ENCODE peak calls at places on chromosomes 5 and 9, in nine cellular contexts. K is mesenchymal stem cell, D is PC-9, A is neuronal stem cell, N is mammary epithelial cell, E is fibroblast of lung, H is OCI-LY7, T is HepG2, F is GM23248. P is an unnamed sample.

GRCh38 chr5:25707093-25707492 is 1062.3 kb upstream of the CDH10 start:
- DNase-seq in K (no peak), D (no peak), A (no peak), N (no peak), E (no peak), H (no peak), T (no peak), F (no peak), P (no peak)

GRCh38 chr5:179263391-179264052 is 81.7 kb downstream of the ADAMTS2 start:
- DNase-seq in K (no peak), D (no peak), A (no peak), N (no peak), E (no peak), H (no peak), T (no peak), F (no peak), P (peak; percentile 81)

GRCh38 chr9:35907732-35908483 is 1.4 kb upstream of the SPAAR start:
- DNase-seq in K (peak; percentile 93), D (peak; percentile 81), A (peak; percentile 50), N (peak; percentile 74), E (peak; percentile 96), H (no peak), T (peak; percentile 62), F (peak; percentile 87), P (peak; percentile 96)

GRCh38 chr9:91589101-91589553 is 165.5 kb upstream of the NFIL3 start:
- DNase-seq in K (peak; percentile 30), D (no peak), A (no peak), N (peak; percentile 13), E (peak; percentile 90), H (no peak), T (no peak), F (peak; percentile 55), P (peak; percentile 46)

GRCh38 chr9:73116030-73116429 is 35.6 kb upstream of the ANXA1 start:
- DNase-seq in K (peak; percentile 75), D (no peak), A (no peak), N (peak; percentile 90), E (peak; percentile 84), H (no peak), T (no peak), F (peak; percentile 84), P (peak; percentile 61)

GRCh38 chr5:83724001-83724400 is 3.3 kb upstream of the HAPLN1 start:
- DNase-seq in K (no peak), D (no peak), A (no peak), N (no peak), E (no peak), H (no peak), T (peak; percentile 51), F (no peak), P (no peak)

GRCh38 chr9:85715587-85715986 is 26.2 kb downstream of the AGTPBP1 start:
- DNase-seq in K (no peak), D (no peak), A (no peak), N (no peak), E (no peak), H (no peak), T (no peak), F (no peak), P (no peak)

GRCh38 chr5:179599566-179599965 is 23.9 kb downstream of the HNRNPH1 start:
- DNase-seq in K (no peak), D (no peak), A (no peak), N (no peak), E (no peak), H (no peak), T (no peak), F (no peak), P (no peak)

GRCh38 chr5:68548959-68549676 is 333.6 kb downstream of the PIK3R1 start:
- DNase-seq in K (peak; percentile 89), D (peak; percentile 95), A (no peak), N (peak; percentile 76), E (peak; percentile 82), H (no peak), T (peak; percentile 8), F (peak; percentile 39), P (peak; percentile 6)

GRCh38 chr5:73764586-73764985 is 138.6 kb downstream of the ARHGEF28 start:
- DNase-seq in K (peak; percentile 85), D (peak; percentile 86), A (no peak), N (peak; percentile 68), E (peak; percentile 36), H (no peak), T (peak; percentile 78), F (peak; percentile 55), P (peak; percentile 78)

DNA sequence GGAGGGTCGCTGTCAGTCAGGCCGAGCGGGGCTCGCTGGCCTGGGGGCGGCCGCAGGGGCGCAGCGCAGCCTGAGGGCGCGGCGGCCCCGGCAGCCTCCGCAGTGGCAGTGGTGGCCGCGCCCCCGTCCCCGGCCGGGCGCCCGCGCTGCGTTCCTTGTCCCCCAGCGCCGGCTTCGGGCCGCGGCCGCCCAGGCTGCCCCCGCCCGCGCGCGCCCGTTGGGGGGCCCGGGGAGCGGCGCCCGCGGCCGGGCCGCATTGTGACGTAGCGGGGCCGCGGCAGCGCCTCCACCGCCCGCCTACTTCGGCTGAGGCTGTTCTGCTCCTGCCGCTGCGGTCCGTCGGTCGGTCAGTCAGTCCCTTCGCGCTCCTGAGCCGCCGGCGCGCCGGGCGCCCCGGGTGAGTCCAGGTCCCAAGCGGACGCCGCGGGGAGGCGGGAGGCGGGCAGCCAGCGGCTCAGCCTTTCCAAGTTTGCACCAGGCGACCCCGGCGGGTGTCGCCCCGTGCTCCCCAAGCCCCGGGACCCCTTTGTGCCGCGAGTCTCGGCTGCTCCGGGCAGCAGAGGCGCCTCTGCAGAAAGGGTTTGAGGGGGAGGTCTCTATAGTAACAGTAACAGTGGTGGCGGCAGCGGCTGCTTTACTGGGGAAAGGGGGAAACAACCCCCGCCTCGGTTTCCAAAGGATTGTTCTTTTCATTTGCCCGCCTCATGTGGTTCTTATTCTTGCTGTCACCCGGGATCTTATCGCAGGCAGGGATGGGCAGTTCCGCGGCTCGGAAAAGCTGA is at the start of gene SNCAIP:
- DNase-seq in K (peak; percentile 59), D (no peak), A (peak; percentile 59), N (peak; percentile 21), E (peak; percentile 41), H (no peak), T (no peak), F (peak; percentile 79), P (peak; percentile 89)
- H3K27ac ChIP-seq in K (no peak within 1 kb of the TSS), D (no peak within 1 kb of the TSS), A (no peak within 1 kb of the TSS), N (no peak within 1 kb of the TSS), E (peak within 1 kb of the TSS; percentile 3), H (no peak within 1 kb of the TSS), T (no peak within 1 kb of the TSS), F (peak within 1 kb of the TSS; percentile 49), P (peak within 1 kb of the TSS; percentile 50)

GRCh38 chr9:89213481-89213880 is 34.9 kb upstream of the SHC3 start:
- DNase-seq in K (no peak), D (no peak), A (no peak), N (no peak), E (no peak), H (no peak), T (no peak), F (no peak), P (no peak)
- H3K4me2 ChIP-seq in K (no peak overlapping the region), D (no peak overlapping the region), A (no peak overlapping the region), N (no peak overlapping the region), E (no peak overlapping the region), H (no peak overlapping the region), T (no peak overlapping the region), F (no peak overlapping the region), P (no peak overlapping the region)

DNA sequence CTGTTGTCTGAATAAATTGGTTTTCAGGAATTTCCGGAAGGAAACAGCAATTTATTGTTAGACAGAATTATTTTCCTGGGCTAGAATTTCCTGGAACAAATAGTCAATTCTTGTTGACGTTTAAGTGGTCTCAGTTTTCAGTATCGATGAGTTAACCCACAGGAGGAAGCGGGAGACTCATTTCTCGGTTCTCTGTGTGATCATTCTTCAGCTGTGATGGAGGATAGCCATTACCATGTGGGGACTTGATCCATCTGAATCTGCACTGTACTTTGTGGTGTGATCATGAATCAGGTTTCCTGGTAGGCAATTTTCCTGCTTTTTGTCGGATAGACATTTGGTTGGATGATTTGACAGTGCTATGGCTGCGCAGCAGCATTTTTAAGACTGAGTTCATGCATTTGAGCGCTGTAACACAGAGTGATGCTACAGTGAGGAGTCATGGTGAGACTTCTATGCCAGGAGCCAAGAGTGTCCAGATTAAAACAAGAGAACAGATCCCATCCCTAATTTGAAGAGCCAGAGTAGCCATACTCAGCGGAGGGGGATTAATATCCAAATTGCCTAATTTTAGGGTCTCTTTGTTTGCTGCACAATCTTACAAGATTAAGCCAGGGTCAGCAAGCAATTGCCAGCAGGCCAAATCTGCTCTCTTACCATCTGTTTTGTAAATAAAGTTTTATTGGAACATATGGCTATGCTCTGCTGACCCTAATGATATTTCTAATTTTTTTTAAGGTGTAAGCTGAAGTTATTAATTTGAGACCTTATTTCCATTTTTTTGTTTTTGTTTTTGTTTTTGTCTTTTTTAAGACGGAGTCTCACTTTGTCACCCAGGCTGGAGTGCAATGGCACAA is 355.9 kb downstream of the RAB3C start:
- DNase-seq in K (no peak), D (no peak), A (no peak), N (no peak), E (no peak), H (no peak), T (no peak), F (no peak), P (no peak)
- H2AFZ ChIP-seq in K (no peak overlapping the region), D (no peak overlapping the region), A (no peak overlapping the region), N (no peak overlapping the region), E (no peak overlapping the region), H (no peak overlapping the region), T (no peak overlapping the region), F (no peak overlapping the region), P (no peak overlapping the region)

GRCh38 chr9:127418037-127418471 is 6.1 kb upstream of the ZNF79 start:
- DNase-seq in K (no peak), D (no peak), A (no peak), N (no peak), E (no peak), H (peak; percentile 51), T (peak; percentile 44), F (peak; percentile 51), P (no peak)
- H3K27ac ChIP-seq in K (no peak overlapping the region), D (no peak overlapping the region), A (no peak overlapping the region), N (no peak overlapping the region), E (no peak overlapping the region), H (no peak overlapping the region), T (no peak overlapping the region), F (no peak overlapping the region), P (no peak overlapping the region)

GRCh38 chr5:2656186-2656585 is 95.3 kb downstream of the IRX2 start:
- DNase-seq in K (no peak), D (no peak), A (no peak), N (peak; percentile 46), E (peak; percentile 44), H (no peak), T (no peak), F (peak; percentile 16), P (no peak)
- H3K4me2 ChIP-seq in K (no peak overlapping the region), D (no peak overlapping the region), A (no peak overlapping the region), N (peak overlapping the region; percentile 25), E (no peak overlapping the region), H (no peak overlapping the region), T (no peak overlapping the region), F (no peak overlapping the region), P (no peak overlapping the region)